ENCODE peak calls at places on chromosomes 3 and 15, in six cellular contexts. L is WERI-Rb-1, S is tibial artery, F is HFFc6, Q is OCI-LY7, P is spleen. U is an unnamed sample.

GRCh38 chr3:43753743-43754142 is 63.0 kb downstream of the ABHD5 start:
- DNase-seq in F (peak), L (no peak), S (no peak), P (no peak), Q (no peak), U (no peak)

GRCh38 chr3:137409584-137409983 is 354.5 kb upstream of the SOX14 start:
- DNase-seq in S (no peak), F (no peak), P (no peak), Q (no peak), L (peak), U (no peak)

GRCh38 chr15:79408041-79408440 is 24.1 kb upstream of the MINAR1 start:
- DNase-seq in F (peak), P (no peak), L (no peak), Q (no peak), S (no peak), U (no peak)

GRCh38 chr3:156498307-156498706 is 56.6 kb downstream of the SSR3 start:
- DNase-seq in P (no peak), L (no peak), F (no peak), Q (no peak), S (no peak), U (no peak)

GRCh38 chr15:85973584-85974347 is 105.9 kb upstream of the AGBL1 start:
- DNase-seq in P (no peak), Q (no peak), S (no peak), L (peak), F (no peak), U (no peak)

GRCh38 chr15:48475600-48476395 is 144.6 kb downstream of the DUT start:
- DNase-seq in S (no peak), P (no peak), L (no peak), Q (no peak), F (peak), U (no peak)

GRCh38 chr3:172316758-172317157 is 131.5 kb downstream of the GHSR start:
- DNase-seq in F (no peak), Q (no peak), S (no peak), L (no peak), P (no peak), U (no peak)

GRCh38 chr15:73305331-73306211 is 63.2 kb downstream of the HCN4 start:
- DNase-seq in P (no peak), L (peak), S (no peak), Q (peak), F (peak), U (no peak)

GRCh38 chr3:173770011-173770410 is 372.5 kb downstream of the NLGN1 start:
- DNase-seq in L (no peak), S (no peak), F (peak), P (no peak), Q (no peak), U (no peak)

GRCh38 chr3:13549513-13550256 is 760 bp downstream of the FBLN2 start:
- DNase-seq in P (peak), Q (no peak), F (no peak), S (no peak), L (no peak), U (no peak)

GRCh38 chr15:46277994-46278885 is 643.4 kb downstream of the SQOR start:
- DNase-seq in F (no peak), P (no peak), Q (no peak), S (no peak), L (peak), U (no peak)

GRCh38 chr15:46277451-46277850 is 642.6 kb downstream of the SQOR start:
- DNase-seq in S (no peak), F (no peak), P (no peak), L (no peak), Q (no peak), U (no peak)

GRCh38 chr15:46275701-46276100 is 640.9 kb downstream of the SQOR start:
- DNase-seq in F (no peak), S (no peak), Q (no peak), P (no peak), L (no peak), U (no peak)

GRCh38 chr15:46280753-46281521 is 646.1 kb downstream of the SQOR start:
- DNase-seq in S (no peak), P (no peak), L (peak), F (peak), Q (peak), U (no peak)
- TF ChIP-seq CTCF in S (no peak), P (no peak), L (peak), F (peak), Q (peak), U (no peak)

GRCh38 chr3:143795849-143796248 is 52.4 kb downstream of the SLC9A9 start:
- DNase-seq in P (no peak), Q (no peak), S (no peak), L (no peak), F (no peak), U (no peak)
- TF ChIP-seq CTCF in P (no peak), Q (no peak), S (no peak), L (no peak), F (no peak), U (no peak)

GRCh38 chr3:132722165-132723023 is at the start of gene NPHP3:
- DNase-seq in F (peak), L (peak), Q (peak), P (peak), S (peak), U (peak)
- TF ChIP-seq CTCF in F (peak), L (no peak), Q (no peak), P (no peak), S (no peak), U (no peak)

GRCh38 chr3:53043738-53044137 is 2.1 kb downstream of the SFMBT1 start:
- DNase-seq in P (no peak), F (no peak), S (no peak), Q (no peak), L (no peak), U (no peak)

GRCh38 chr3:53044371-53045106 is 1.3 kb downstream of the SFMBT1 start:
- DNase-seq in F (peak), P (no peak), S (peak), L (peak), Q (peak), U (no peak)

GRCh38 chr3:53045107-53045783 is 628 bp downstream of the SFMBT1 start:
- DNase-seq in P (peak), Q (peak), S (peak), F (peak), L (peak), U (no peak)

GRCh38 chr3:53045784-53046170 is at the start of gene SFMBT1:
- DNase-seq in S (peak), Q (peak), F (no peak), P (peak), L (peak), U (no peak)

DNA sequence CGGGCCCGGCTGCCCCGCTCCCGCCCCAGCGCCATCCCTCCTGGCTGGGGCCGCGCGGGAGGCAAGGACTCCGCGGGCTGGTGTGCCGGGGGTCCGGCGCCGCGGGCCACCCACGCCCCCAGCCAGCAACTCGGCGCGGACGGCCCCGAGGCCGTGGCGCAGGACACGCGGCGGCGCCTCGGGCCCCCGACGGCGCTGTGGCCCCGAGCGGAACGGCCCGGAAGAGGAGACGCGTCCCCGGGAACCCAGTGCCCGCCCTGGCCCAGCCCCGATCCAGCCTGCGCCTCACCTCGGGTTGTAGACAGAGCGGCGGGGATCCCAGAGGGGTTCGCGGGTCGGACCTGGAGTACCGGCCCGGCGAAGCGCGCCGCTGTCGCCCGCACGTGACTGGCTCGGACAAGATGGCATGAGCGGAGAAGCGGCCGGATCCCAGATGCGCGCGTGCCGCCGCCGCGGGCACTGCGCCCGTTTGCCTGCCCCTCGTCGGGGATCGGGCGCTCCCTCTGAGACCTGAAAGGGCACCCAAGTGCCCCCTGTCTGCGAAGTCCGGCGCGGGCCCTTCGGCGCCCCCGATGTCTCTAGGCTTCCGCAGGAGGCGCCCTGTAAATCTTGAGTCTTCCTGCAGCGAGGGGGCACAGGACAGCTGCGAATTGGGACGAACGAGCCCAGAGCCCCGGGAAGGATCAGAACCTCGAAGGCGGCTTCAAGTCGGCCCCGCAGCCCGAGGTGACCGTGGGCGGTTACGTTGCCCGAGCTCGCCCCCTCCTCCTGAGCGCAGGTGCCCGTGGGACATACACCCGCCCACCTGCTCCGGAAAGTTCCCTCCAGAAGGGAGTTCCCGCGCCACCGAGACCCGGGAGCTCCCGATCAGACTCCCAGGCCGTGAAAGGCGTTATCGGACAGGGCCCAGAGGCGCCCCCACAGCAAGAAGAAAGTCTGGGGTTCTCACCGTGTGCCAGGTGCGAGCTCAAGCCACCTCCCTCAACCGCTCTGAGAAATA is 598 bp upstream of the SFMBT1 start:
- DNase-seq in F (no peak), L (peak), Q (peak), P (peak), S (peak), U (no peak)
- TF ChIP-seq CTCF in F (peak), L (peak), Q (peak), P (peak), S (peak), U (no peak)

GRCh38 chr3:33737146-33737545 is 19.1 kb upstream of the CLASP2 start:
- DNase-seq in L (no peak), Q (no peak), F (no peak), S (no peak), P (no peak), U (no peak)

GRCh38 chr3:33729993-33730392 is 11.9 kb upstream of the CLASP2 start:
- DNase-seq in Q (peak), S (no peak), L (no peak), F (no peak), P (no peak), U (no peak)

GRCh38 chr3:33732394-33732793 is 14.3 kb upstream of the CLASP2 start:
- DNase-seq in S (no peak), P (no peak), Q (peak), L (no peak), F (no peak), U (no peak)
- TF ChIP-seq CTCF in S (no peak), P (no peak), Q (peak), L (peak), F (peak), U (no peak)

DNA sequence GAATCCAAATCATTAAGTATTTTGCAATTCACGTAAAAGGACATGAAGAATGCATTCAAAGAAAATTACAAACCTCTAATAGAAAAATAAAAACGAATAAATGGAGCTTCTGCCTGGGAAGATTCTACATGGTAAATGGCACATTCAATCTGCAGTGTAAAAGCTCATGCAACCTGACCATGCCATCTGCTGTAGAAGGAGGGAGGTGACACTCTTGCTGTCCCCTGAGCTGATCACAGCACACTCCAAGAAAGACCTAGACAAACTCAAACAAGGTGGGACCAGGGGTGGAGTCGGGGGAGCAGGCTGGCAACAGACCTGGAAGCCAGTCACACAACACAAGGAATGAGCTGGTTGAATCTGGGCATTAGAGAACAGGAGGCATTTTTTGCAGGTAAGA is 101.8 kb downstream of the BDH1 start:
- DNase-seq in S (no peak), P (no peak), F (peak), Q (peak), L (peak), U (no peak)
- TF ChIP-seq CTCF in S (no peak), P (no peak), F (peak), Q (peak), L (peak), U (no peak)

DNA sequence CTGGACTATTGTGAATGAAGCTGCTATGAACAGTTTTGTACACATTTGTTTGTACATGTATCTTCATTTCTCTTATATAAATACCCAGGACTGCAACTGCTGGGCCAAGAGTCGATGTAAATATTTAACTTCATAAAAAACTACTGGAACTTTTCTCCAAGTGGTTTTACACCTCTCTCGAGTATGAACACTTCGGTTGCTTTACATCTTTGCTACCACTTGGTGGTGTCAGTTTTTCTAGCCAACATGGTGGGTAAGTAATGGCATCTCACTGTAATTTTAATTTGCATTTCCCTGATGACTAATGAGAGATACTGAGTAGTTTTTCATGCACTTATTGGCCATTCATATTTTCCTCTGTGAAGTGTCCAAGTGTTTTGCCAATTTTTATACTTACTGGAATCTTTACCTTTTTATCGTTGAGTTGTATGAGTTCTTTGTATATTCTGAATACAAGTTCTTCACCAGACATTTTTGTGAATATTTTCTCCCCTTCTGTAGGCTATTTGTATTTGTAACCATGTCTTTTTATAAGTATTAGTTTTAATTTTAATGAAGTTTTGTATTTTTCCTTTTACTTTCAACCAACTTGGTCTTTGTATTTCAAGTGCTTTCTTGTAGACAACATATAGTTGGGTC is 44.4 kb downstream of the PCOLCE2 start:
- DNase-seq in P (no peak), F (peak), L (no peak), Q (peak), S (no peak), U (no peak)
- TF ChIP-seq CTCF in P (peak), F (peak), L (peak), Q (peak), S (no peak), U (no peak)

GRCh38 chr3:183085634-183086390 is 13.5 kb downstream of the MCCC1 start:
- DNase-seq in P (peak), Q (peak), S (no peak), F (peak), L (peak), U (no peak)
- TF ChIP-seq CTCF in P (peak), Q (peak), S (peak), F (peak), L (peak), U (no peak)

DNA sequence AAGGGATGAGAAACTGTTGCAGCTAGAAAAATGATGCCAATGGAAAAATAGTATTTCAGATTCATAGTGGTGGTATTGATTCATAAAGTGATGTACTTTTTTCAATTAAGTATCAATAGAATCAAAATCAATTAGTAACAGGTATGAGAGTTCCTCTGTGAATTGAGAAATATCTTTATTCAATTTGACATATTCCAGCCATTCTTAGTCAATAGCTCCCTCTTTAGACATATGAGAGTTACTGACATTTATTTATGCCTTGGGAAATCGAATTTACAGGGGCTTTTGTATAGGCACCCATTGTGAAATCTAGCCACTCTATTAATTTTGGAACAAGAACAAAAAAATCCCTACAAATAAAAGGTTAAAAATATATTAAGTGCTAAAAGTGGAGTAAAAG is 386.9 kb upstream of the CNTN3 start:
- DNase-seq in S (no peak), P (no peak), Q (no peak), L (no peak), F (no peak), U (no peak)
- TF ChIP-seq CTCF in S (peak), P (no peak), Q (peak), L (peak), F (peak), U (no peak)

GRCh38 chr3:190339130-190339529 is 16.9 kb upstream of the CLDN1 start:
- DNase-seq in L (no peak), Q (no peak), P (no peak), F (peak), S (no peak), U (no peak)
- TF ChIP-seq CTCF in L (no peak), Q (no peak), P (no peak), F (peak), S (no peak), U (no peak)

U was measured in omental fat pad.